ENCODE peak calls at places on chromosomes 7 and 10, in ten cellular contexts. T is mammary epithelial cell, S is epithelial cell of proximal tubule, K is WERI-Rb-1, G is GM10248, Q is astrocyte, J is MM.1S, V is GM12865, N is GM06990, O is BE2C. H is an unnamed sample.

GRCh38 chr7:14767716-14768425 is 134.7 kb downstream of the DGKB start:
- DNase-seq in S (no peak), V (no peak), J (no peak), K (no peak), T (no peak), N (no peak), Q (no peak), G (no peak), O (no peak), H (no peak)

GRCh38 chr7:49014870-49015269 is 90.5 kb downstream of the CDC14C start:
- DNase-seq in V (no peak), G (no peak), T (peak; percentile 0), N (no peak), J (no peak), O (no peak), S (no peak), K (no peak), Q (no peak), H (no peak)

GRCh38 chr7:66205736-66206080 is 574 bp downstream of the TPST1 start:
- DNase-seq in V (peak; percentile 12), G (no peak), J (peak; percentile 13), N (no peak), S (no peak), Q (no peak), O (peak; percentile 40), K (peak; percentile 32), T (no peak), H (no peak)

GRCh38 chr10:521844-522243 is 167.6 kb downstream of the DIP2C start:
- DNase-seq in G (no peak), O (peak; percentile 54), J (no peak), V (no peak), N (no peak), Q (no peak), K (no peak), S (no peak), T (no peak), H (no peak)

GRCh38 chr10:44696496-44696895 is 214.6 kb upstream of the TMEM72 start:
- DNase-seq in S (peak; percentile 71), G (no peak), O (no peak), Q (peak; percentile 86), T (no peak), N (no peak), K (no peak), J (no peak), V (no peak), H (no peak)

GRCh38 chr10:119449760-119450461 is 92.6 kb downstream of the RGS10 start:
- DNase-seq in T (peak; percentile 39), N (no peak), O (peak; percentile 72), K (no peak), V (peak; percentile 39), Q (peak; percentile 40), G (no peak), S (no peak), J (no peak), H (no peak)

GRCh38 chr10:71985542-71986250 is 21.5 kb downstream of the CHST3 start:
- DNase-seq in J (no peak), G (peak; percentile 59), Q (peak; percentile 70), T (no peak), N (peak; percentile 44), O (no peak), K (no peak), S (no peak), V (peak; percentile 44), H (no peak)

GRCh38 chr7:113891031-113891350 is 27.8 kb downstream of the PPP1R3A start:
- DNase-seq in J (no peak), T (no peak), G (no peak), O (no peak), S (no peak), N (no peak), Q (no peak), K (no peak), V (no peak), H (no peak)

GRCh38 chr10:117005454-117006055 is 568 bp upstream of the SHTN1 start:
- DNase-seq in J (no peak), G (peak; percentile 27), K (peak; percentile 64), O (peak; percentile 13), N (no peak), Q (no peak), T (peak; percentile 1), V (no peak), S (no peak), H (no peak)

GRCh38 chr7:92809397-92810241 is 26.8 kb downstream of the CDK6 start:
- DNase-seq in J (peak; percentile 97), Q (peak; percentile 96), O (peak; percentile 56), V (peak; percentile 92), S (peak; percentile 86), N (peak; percentile 61), T (peak; percentile 91), K (no peak), G (peak; percentile 57), H (peak; percentile 62)

GRCh38 chr7:36708765-36709164 is 15.5 kb downstream of the AOAH start:
- DNase-seq in G (no peak), N (no peak), T (no peak), S (no peak), K (no peak), V (no peak), Q (no peak), O (no peak), J (no peak), H (no peak)

GRCh38 chr7:16599860-16600259 is 45.7 kb downstream of the ANKMY2 start:
- DNase-seq in G (no peak), J (no peak), K (no peak), T (no peak), S (no peak), O (no peak), Q (no peak), V (no peak), N (no peak), H (no peak)

GRCh38 chr7:100065452-100066186 is 15.9 kb downstream of the ZNF3 start:
- DNase-seq in K (no peak), V (no peak), N (no peak), G (no peak), O (peak; percentile 41), S (no peak), J (no peak), Q (peak; percentile 64), T (no peak), H (no peak)

GRCh38 chr7:20328027-20328426 is 2.7 kb upstream of the ITGB8 start:
- DNase-seq in G (no peak), S (no peak), Q (no peak), N (no peak), O (no peak), J (no peak), K (no peak), V (no peak), T (no peak), H (no peak)

GRCh38 chr7:20330797-20331230 is at the start of gene ITGB8:
- DNase-seq in S (no peak), V (peak; percentile 55), Q (peak; percentile 51), T (no peak), G (peak; percentile 52), O (no peak), K (peak; percentile 28), J (no peak), N (no peak), H (peak; percentile 45)

GRCh38 chr7:20328692-20329091 is 2.0 kb upstream of the ITGB8 start:
- DNase-seq in V (no peak), S (no peak), J (no peak), T (no peak), Q (no peak), N (no peak), K (no peak), G (no peak), O (no peak), H (no peak)

GRCh38 chr7:20330176-20330796 is 414 bp upstream of the ITGB8 start:
- DNase-seq in N (peak; percentile 83), S (peak; percentile 92), G (peak; percentile 83), K (peak; percentile 66), Q (peak; percentile 98), O (peak; percentile 84), V (peak; percentile 87), T (peak; percentile 97), J (peak; percentile 76), H (peak; percentile 64)

GRCh38 chr7:20329389-20330175 is 1.1 kb upstream of the ITGB8 start:
- DNase-seq in Q (peak; percentile 75), S (peak; percentile 89), K (peak; percentile 79), J (peak; percentile 93), T (peak; percentile 94), O (peak; percentile 73), V (peak; percentile 76), G (peak; percentile 67), N (peak; percentile 58), H (peak; percentile 59)
- TF ChIP-seq CTCF in Q (peak; percentile 35), S (peak; percentile 41), K (peak; percentile 48), J (no peak), T (peak; percentile 10), O (peak; percentile 56), V (no peak), G (no peak), N (no peak), H (peak; percentile 32)

GRCh38 chr7:3695602-3696001 is 394.6 kb downstream of the SDK1 start:
- DNase-seq in S (no peak), G (no peak), N (no peak), O (no peak), T (no peak), Q (no peak), J (no peak), K (no peak), V (no peak), H (no peak)
- TF ChIP-seq CTCF in S (peak; percentile 25), G (no peak), N (no peak), O (no peak), T (no peak), Q (no peak), J (no peak), K (peak; percentile 17), V (no peak), H (no peak)

GRCh38 chr10:124298891-124299290 is 119.8 kb downstream of the OAT start:
- DNase-seq in V (no peak), J (no peak), Q (no peak), O (no peak), S (peak; percentile 69), N (no peak), K (no peak), T (no peak), G (no peak), H (peak; percentile 31)

GRCh38 chr10:124293641-124294449 is 124.9 kb downstream of the OAT start:
- DNase-seq in G (no peak), V (no peak), O (peak; percentile 34), N (no peak), K (no peak), J (no peak), Q (no peak), S (no peak), T (no peak), H (peak; percentile 21)

GRCh38 chr10:124296813-124297788 is 121.6 kb downstream of the OAT start:
- DNase-seq in G (no peak), K (no peak), N (no peak), T (no peak), V (no peak), Q (no peak), J (no peak), S (no peak), O (no peak), H (peak; percentile 33)

GRCh38 chr10:124294811-124295770 is 123.6 kb downstream of the OAT start:
- DNase-seq in K (no peak), Q (no peak), S (no peak), O (no peak), G (no peak), J (no peak), V (no peak), N (no peak), T (peak; percentile 77), H (peak; percentile 29)

GRCh38 chr10:124296121-124296812 is 122.5 kb downstream of the OAT start:
- DNase-seq in G (no peak), O (no peak), V (peak; percentile 13), S (no peak), J (no peak), N (no peak), Q (peak; percentile 22), T (peak; percentile 13), K (no peak), H (peak; percentile 35)
- TF ChIP-seq CTCF in G (no peak), O (no peak), V (no peak), S (peak; percentile 10), J (no peak), N (peak; percentile 16), Q (no peak), T (no peak), K (no peak), H (no peak)

GRCh38 chr7:139728203-139728602 is 49.6 kb downstream of the HIPK2 start:
- DNase-seq in J (no peak), O (no peak), V (no peak), S (no peak), T (no peak), N (no peak), K (no peak), G (no peak), Q (no peak), H (no peak)
- TF ChIP-seq CTCF in J (no peak), O (no peak), V (no peak), S (no peak), T (no peak), N (no peak), K (no peak), G (no peak), Q (no peak), H (no peak)

H was measured in CD14-positive monocyte.